ENCODE peak calls at places on chromosomes 6 and 20, in ten cellular contexts. S is activated T-cell treated with anti-CD3 and anti-CD28 coated beads, Interleukin-2, amount 50 U/mL, for 48 hours; Z is fibroblast of mammary gland; R is neural progenitor cell; O is choroid plexus epithelial cell; P is AG20443; B is NCI-H510A; A is body of pancreas; F is stimulated activated CD8-positive, alpha-beta memory T cell treated with anti-CD3 and anti-CD28 coated beads, Interleukin-12 subunit alpha, Interleukin-12 subunit beta, amount 100 ng/mL, for 4 hours; L is CD8-positive, alpha-beta memory T cell. D is an unnamed sample.

GRCh38 chr6:33790306-33790855 is 1.5 kb upstream of the LEMD2 start:
- DNase-seq in R (no peak), A (no peak), F (no peak), B (no peak), P (no peak), L (no peak), Z (no peak), S (no peak), O (no peak), D (no peak)

GRCh38 chr6:167501831-167502385 is 177.0 kb downstream of the TTLL2 start:
- DNase-seq in R (peak), Z (no peak), S (no peak), A (peak), P (no peak), F (no peak), O (peak), B (no peak), L (no peak), D (no peak)

GRCh38 chr6:11537229-11538048 is at the start of gene TMEM170B:
- DNase-seq in S (peak), L (peak), B (peak), Z (peak), O (peak), F (peak), R (peak), P (peak), A (peak), D (peak)

GRCh38 chr20:25394276-25394675 is 3.6 kb upstream of the ABHD12 start:
- DNase-seq in L (no peak), A (no peak), F (no peak), O (no peak), S (no peak), B (no peak), Z (no peak), R (no peak), P (no peak), D (no peak)

GRCh38 chr20:61937146-61937962 is 128.3 kb downstream of the TAF4 start:
- DNase-seq in L (no peak), O (no peak), R (no peak), S (no peak), Z (no peak), F (no peak), A (no peak), B (no peak), P (no peak), D (no peak)

GRCh38 chr20:35085477-35086225 is 7.0 kb downstream of the TRPC4AP start:
- DNase-seq in S (no peak), B (no peak), P (no peak), A (no peak), F (no peak), Z (no peak), O (no peak), R (no peak), L (no peak), D (no peak)

GRCh38 chr20:45968801-45969711 is 2.9 kb downstream of the ZNF335 start:
- DNase-seq in B (no peak), P (peak), O (peak), A (no peak), L (no peak), R (no peak), Z (peak), S (no peak), F (no peak), D (no peak)

GRCh38 chr20:17796096-17796563 is 96.4 kb downstream of the BANF2 start:
- DNase-seq in S (no peak), Z (peak), R (no peak), A (peak), O (peak), L (no peak), B (no peak), P (peak), F (no peak), D (no peak)

GRCh38 chr20:59295531-59295930 is 4.9 kb upstream of the EDN3 start:
- DNase-seq in B (no peak), O (no peak), L (no peak), F (no peak), Z (no peak), R (no peak), A (no peak), S (no peak), P (no peak), D (no peak)

GRCh38 chr20:61932711-61933480 is 132.8 kb downstream of the TAF4 start:
- DNase-seq in A (no peak), S (no peak), P (no peak), L (peak), B (no peak), O (no peak), Z (no peak), F (no peak), R (no peak), D (no peak)

GRCh38 chr20:37741055-37741454 is 47.2 kb downstream of the CTNNBL1 start:
- DNase-seq in O (peak), F (no peak), A (no peak), L (no peak), S (no peak), R (no peak), B (no peak), P (no peak), Z (peak), D (no peak)

D was measured in stimulated activated naive CD8-positive, alpha-beta T cell treated with anti-CD3 and anti-CD28 coated beads, Interleukin-15, Interleukin-2, amounts not matched to agents 100 U/mL and 50 U/mL, for 24 hours.